ENCODE peak calls at places on chromosomes 2 and 18, in eight cellular contexts. Z is HCT116, P is prostate gland, S is stomach, X is upper lobe of left lung, M is HepG2, O is adrenal gland, K is NB4. J is an unnamed sample.

GRCh38 chr2:169910109-169910799 is 83.0 kb downstream of the UBR3 start:
- DNase-seq in Z (no peak), P (no peak), S (no peak), X (no peak), M (no peak), O (no peak), K (no peak), J (no peak)

GRCh38 chr2:203532957-203533695 is 2.0 kb downstream of the RAPH1 start:
- DNase-seq in Z (no peak), P (peak; percentile 4), S (no peak), X (no peak), M (peak; percentile 51), O (peak; percentile 37), K (no peak), J (no peak)

GRCh38 chr2:100868083-100868482 is 48.1 kb downstream of the NPAS2 start:
- DNase-seq in Z (no peak), P (no peak), S (no peak), X (no peak), M (no peak), O (no peak), K (no peak), J (no peak)

GRCh38 chr2:187453078-187453641 is 5.1 kb upstream of the CALCRL start:
- DNase-seq in Z (peak; percentile 29), P (no peak), S (no peak), X (no peak), M (no peak), O (no peak), K (peak; percentile 33), J (no peak)

GRCh38 chr2:108972663-108973062 is 16.4 kb downstream of the EDAR start:
- DNase-seq in Z (no peak), P (no peak), S (no peak), X (no peak), M (no peak), O (no peak), K (no peak), J (no peak)

GRCh38 chr2:181915096-181915495 is 23.6 kb downstream of the ITPRID2 start:
- DNase-seq in Z (no peak), P (no peak), S (no peak), X (no peak), M (no peak), O (no peak), K (peak; percentile 25), J (no peak)

GRCh38 chr18:59650266-59650820 is 46.9 kb downstream of the CCBE1 start:
- DNase-seq in Z (no peak), P (no peak), S (no peak), X (no peak), M (no peak), O (no peak), K (no peak), J (no peak)

GRCh38 chr2:177042311-177042710 is 170.3 kb upstream of the HNRNPA3 start:
- DNase-seq in Z (no peak), P (no peak), S (no peak), X (no peak), M (no peak), O (no peak), K (no peak), J (no peak)

DNA sequence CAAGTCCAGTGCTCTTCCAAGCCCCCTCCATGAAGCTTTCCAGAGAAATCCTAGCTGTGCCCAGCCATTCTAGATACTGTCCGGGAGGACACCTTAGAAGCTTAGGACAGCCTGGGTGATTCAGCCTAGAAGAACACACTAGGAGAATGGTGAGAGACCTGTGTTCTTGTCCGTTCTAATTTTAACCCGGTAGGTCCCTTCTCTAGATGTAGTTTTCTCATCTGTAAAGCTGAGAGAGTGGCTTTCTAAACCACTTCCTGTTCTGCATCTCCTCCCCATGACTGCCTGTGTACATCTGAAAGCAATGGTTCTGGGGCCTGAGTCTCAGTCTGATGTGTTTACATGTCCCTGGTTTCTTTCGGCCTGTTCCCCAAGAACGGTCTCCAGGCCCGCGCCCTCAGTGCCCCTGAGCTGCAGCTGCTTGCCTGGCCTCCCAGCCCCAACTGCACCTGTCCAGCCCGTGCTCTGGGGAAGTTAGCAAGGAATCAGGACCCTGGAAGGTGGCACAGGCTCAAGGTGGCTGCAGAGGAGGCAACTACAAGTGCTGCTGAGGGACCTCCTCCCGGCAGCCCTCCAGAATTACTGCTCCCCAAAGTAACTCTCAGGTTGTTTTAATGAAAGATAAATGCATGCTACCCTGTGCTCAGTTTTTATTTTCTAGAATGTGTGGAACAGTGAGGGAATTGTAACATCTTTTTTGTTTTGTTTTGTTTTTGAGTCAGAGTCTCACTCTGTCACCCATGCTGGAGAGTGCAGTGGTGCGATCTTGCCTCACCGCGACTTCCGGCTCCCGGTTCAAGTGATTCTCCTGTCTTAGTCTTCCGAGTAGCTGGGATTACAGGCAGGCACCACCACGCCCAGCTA is 105.9 kb downstream of the LBH start:
- DNase-seq in Z (no peak), P (no peak), S (no peak), X (peak; percentile 59), M (no peak), O (no peak), K (peak; percentile 21), J (no peak)
- TF ChIP-seq POLR2A in Z (no peak), P (no peak), S (no peak), X (no peak), M (no peak), O (no peak), K (no peak), J (no peak)

GRCh38 chr18:3451166-3451988 is 1.4 kb downstream of the TGIF1 start:
- DNase-seq in Z (no peak), P (peak; percentile 94), S (peak; percentile 94), X (peak; percentile 98), M (peak; percentile 80), O (peak; percentile 96), K (peak; percentile 79), J (peak; percentile 50)

GRCh38 chr18:3453540-3454364 is 3.8 kb downstream of the TGIF1 start:
- DNase-seq in Z (no peak), P (peak; percentile 76), S (peak; percentile 41), X (no peak), M (peak; percentile 96), O (peak; percentile 51), K (peak; percentile 67), J (no peak)

GRCh38 chr18:3450358-3451107 is 561 bp downstream of the TGIF1 start:
- DNase-seq in Z (no peak), P (peak; percentile 60), S (peak; percentile 71), X (peak; percentile 95), M (no peak), O (peak; percentile 78), K (peak; percentile 56), J (no peak)

GRCh38 chr18:3452750-3453539 is 3.0 kb downstream of the TGIF1 start:
- DNase-seq in Z (no peak), P (no peak), S (peak; percentile 27), X (no peak), M (no peak), O (peak; percentile 33), K (no peak), J (no peak)

DNA sequence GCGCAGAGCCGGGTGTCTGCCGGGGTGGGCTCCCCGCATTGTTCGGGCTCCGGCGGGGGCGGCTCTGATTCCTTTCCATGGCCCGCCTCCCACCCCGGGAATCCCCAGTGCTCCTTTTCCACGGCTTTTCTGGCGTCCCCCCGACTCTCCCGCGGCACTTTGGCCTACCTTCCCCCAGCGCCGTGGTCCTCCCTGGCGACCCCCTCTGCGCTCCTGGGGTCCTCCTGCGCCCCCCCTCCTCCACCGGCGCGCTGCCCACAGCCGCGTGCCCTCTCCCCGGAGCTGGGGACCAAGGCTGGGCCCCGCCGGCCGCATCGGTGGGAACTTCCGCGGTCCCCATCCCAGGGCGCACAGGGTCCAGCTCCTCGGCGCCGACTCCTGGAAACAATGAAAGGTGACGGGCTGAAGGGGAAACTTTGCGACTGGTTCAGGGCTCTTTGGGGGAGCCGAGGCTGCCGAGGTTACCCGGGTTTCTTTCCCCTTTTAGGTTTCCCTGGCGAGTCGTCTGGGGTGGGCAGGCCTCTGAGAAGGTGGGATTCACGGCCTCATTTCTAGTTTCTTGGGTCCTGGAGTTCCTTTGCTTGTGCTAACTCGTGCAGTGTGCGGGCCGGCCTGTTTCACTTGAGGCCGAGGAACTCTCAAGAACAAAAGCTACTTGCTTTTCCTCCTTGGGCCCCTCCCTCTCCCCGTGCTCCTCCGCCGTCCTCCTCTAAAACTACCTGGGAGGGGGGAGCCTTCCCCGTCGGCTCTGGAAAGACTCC is 2.2 kb downstream of the TGIF1 start:
- DNase-seq in Z (no peak), P (peak; percentile 82), S (peak; percentile 73), X (peak; percentile 89), M (no peak), O (peak; percentile 60), K (peak; percentile 54), J (no peak)
- TF ChIP-seq POLR2A in Z (peak; percentile 11), P (peak; percentile 76), S (no peak), X (peak; percentile 69), M (no peak), O (no peak), K (no peak), J (no peak)

GRCh38 chr2:216082805-216083204 is 1.1 kb downstream of the TMEM169 start:
- DNase-seq in Z (no peak), P (no peak), S (no peak), X (no peak), M (peak; percentile 40), O (no peak), K (peak; percentile 43), J (no peak)

GRCh38 chr2:216081012-216081411 is 597 bp downstream of the PECR start:
- DNase-seq in Z (no peak), P (no peak), S (no peak), X (no peak), M (no peak), O (no peak), K (no peak), J (no peak)

GRCh38 chr2:216082388-216082733 is 642 bp downstream of the TMEM169 start:
- DNase-seq in Z (no peak), P (no peak), S (no peak), X (no peak), M (no peak), O (no peak), K (no peak), J (no peak)

GRCh38 chr2:216083464-216084279 is 2.0 kb downstream of the TMEM169 start:
- DNase-seq in Z (no peak), P (no peak), S (no peak), X (no peak), M (peak; percentile 70), O (no peak), K (no peak), J (no peak)

GRCh38 chr2:216081487-216082387 is at the start of the genes PECR and TMEM169:
- DNase-seq in Z (peak; percentile 23), P (peak; percentile 78), S (peak; percentile 80), X (peak; percentile 97), M (peak; percentile 81), O (peak; percentile 83), K (peak; percentile 63), J (peak; percentile 80)
- TF ChIP-seq POLR2A in Z (peak; percentile 64), P (peak; percentile 50), S (no peak), X (peak; percentile 67), M (peak; percentile 93), O (no peak), K (no peak), J (peak; percentile 76)

GRCh38 chr2:193462411-193462810 is 1267.7 kb upstream of the TMEFF2 start:
- DNase-seq in Z (no peak), P (no peak), S (no peak), X (no peak), M (no peak), O (no peak), K (no peak), J (no peak)

GRCh38 chr2:193463016-193463415 is 1268.3 kb upstream of the TMEFF2 start:
- DNase-seq in Z (no peak), P (no peak), S (no peak), X (no peak), M (no peak), O (no peak), K (no peak), J (no peak)

GRCh38 chr2:193461431-193461946 is 1266.8 kb upstream of the TMEFF2 start:
- DNase-seq in Z (no peak), P (no peak), S (no peak), X (no peak), M (no peak), O (no peak), K (no peak), J (no peak)

GRCh38 chr2:193469251-193469650 is 1274.5 kb upstream of the TMEFF2 start:
- DNase-seq in Z (no peak), P (no peak), S (no peak), X (no peak), M (no peak), O (no peak), K (no peak), J (no peak)

GRCh38 chr2:193467276-193467987 is 1272.7 kb upstream of the TMEFF2 start:
- DNase-seq in Z (no peak), P (no peak), S (no peak), X (no peak), M (no peak), O (no peak), K (no peak), J (no peak)
- TF ChIP-seq POLR2A in Z (no peak), P (no peak), S (no peak), X (no peak), M (no peak), O (no peak), K (no peak), J (no peak)